ENCODE peak calls at places on chromosomes 13 and 19, in eight cellular contexts. O is heart left ventricle, D is psoas muscle, L is GM12878, X is gastrocnemius medialis, N is K562, V is pancreas, K is left lung. R is an unnamed sample.
A peak's percentile ranks its signal among the peaks of the same experiment; 100 is the strongest.

GRCh38 chr19:55069137-55069858 is 6.3 kb upstream of the RDH13 start:
- ATAC-seq in N (peak; percentile 97), X (peak; percentile 39), V (peak; percentile 88), O (peak; percentile 74), K (peak; percentile 95), L (peak; percentile 86), D (peak; percentile 50), R (peak; percentile 53)

GRCh38 chr13:113209336-113209879 is at the start of gene CUL4A:
- ATAC-seq in X (peak; percentile 76), N (peak; percentile 66), O (peak; percentile 80), D (peak; percentile 64), V (peak; percentile 78), K (peak; percentile 76), L (peak; percentile 55), R (peak; percentile 82)

GRCh38 chr19:33325920-33326319 is 23.6 kb upstream of the CEBPA start:
- ATAC-seq in O (peak; percentile 29), K (no peak), V (peak; percentile 25), N (no peak), X (peak; percentile 99), D (peak; percentile 97), L (no peak), R (peak; percentile 83)

GRCh38 chr19:7535993-7536685 is 622 bp downstream of the PNPLA6 start:
- ATAC-seq in D (no peak), K (no peak), X (no peak), N (no peak), L (peak; percentile 10), O (no peak), V (no peak), R (no peak)

GRCh38 chr13:50319603-50320296 is 304.5 kb downstream of the KCNRG start:
- ATAC-seq in V (peak; percentile 73), O (no peak), D (no peak), K (peak; percentile 54), L (no peak), N (peak; percentile 87), X (no peak), R (no peak)

GRCh38 chr13:112732679-112733078 is 42.8 kb downstream of the ATP11A start:
- ATAC-seq in O (no peak), X (no peak), V (no peak), K (no peak), L (no peak), N (no peak), D (no peak), R (no peak)

GRCh38 chr19:44668985-44669764 is 2.1 kb upstream of the CEACAM19 start:
- ATAC-seq in D (no peak), O (peak; percentile 8), V (no peak), L (no peak), K (no peak), N (no peak), X (no peak), R (no peak)

GRCh38 chr13:110649551-110649950 is 34.2 kb downstream of the NAXD start:
- ATAC-seq in L (no peak), X (no peak), D (no peak), N (no peak), V (no peak), O (no peak), K (no peak), R (no peak)

GRCh38 chr19:11252665-11253355 is 9.5 kb downstream of the DOCK6 start:
- ATAC-seq in K (peak; percentile 17), X (no peak), O (peak; percentile 56), L (no peak), N (no peak), D (no peak), V (no peak), R (peak; percentile 27)

GRCh38 chr19:3148503-3148902 is 12.7 kb downstream of the GNA15 start:
- ATAC-seq in V (no peak), N (no peak), X (no peak), L (no peak), O (no peak), D (no peak), K (no peak), R (no peak)

GRCh38 chr13:24858953-24859352 is 95.0 kb downstream of the RNF17 start:
- ATAC-seq in V (no peak), O (no peak), D (no peak), K (no peak), X (no peak), L (peak; percentile 48), N (no peak), R (no peak)

GRCh38 chr19:49817964-49818690 is at the start of gene MED25:
- ATAC-seq in L (peak; percentile 89), X (peak; percentile 71), V (peak; percentile 83), O (peak; percentile 80), N (peak; percentile 91), K (peak; percentile 83), D (peak; percentile 81), R (peak; percentile 69)

GRCh38 chr19:294341-294818 is 3.2 kb upstream of the PLPP2 start:
- ATAC-seq in L (no peak), X (no peak), V (no peak), D (no peak), N (peak; percentile 19), O (no peak), K (peak; percentile 10), R (no peak)

GRCh38 chr13:90640976-90641375 is 706.5 kb upstream of the MIR17HG start:
- ATAC-seq in X (no peak), O (no peak), K (no peak), N (no peak), D (no peak), L (no peak), V (no peak), R (no peak)

GRCh38 chr19:38993271-38993670 is 17.7 kb upstream of the FBXO17 start:
- ATAC-seq in N (no peak), V (no peak), D (no peak), L (no peak), K (no peak), X (no peak), O (no peak), R (no peak)

GRCh38 chr19:37983916-37984315 is 76.9 kb downstream of the SIPA1L3 start:
- ATAC-seq in D (no peak), K (no peak), V (no peak), N (no peak), L (no peak), O (no peak), X (no peak), R (no peak)

GRCh38 chr19:37980419-37980975 is 73.5 kb downstream of the SIPA1L3 start:
- ATAC-seq in V (no peak), O (no peak), X (peak; percentile 30), K (peak; percentile 72), D (peak; percentile 30), L (no peak), N (no peak), R (no peak)

GRCh38 chr19:37982655-37983054 is 75.6 kb downstream of the SIPA1L3 start:
- ATAC-seq in D (no peak), K (no peak), L (no peak), O (no peak), V (no peak), N (no peak), X (no peak), R (no peak)

GRCh38 chr19:37981785-37982475 is 74.9 kb downstream of the SIPA1L3 start:
- ATAC-seq in O (no peak), K (peak; percentile 23), N (no peak), X (no peak), D (no peak), V (peak; percentile 70), L (no peak), R (no peak)

DNA sequence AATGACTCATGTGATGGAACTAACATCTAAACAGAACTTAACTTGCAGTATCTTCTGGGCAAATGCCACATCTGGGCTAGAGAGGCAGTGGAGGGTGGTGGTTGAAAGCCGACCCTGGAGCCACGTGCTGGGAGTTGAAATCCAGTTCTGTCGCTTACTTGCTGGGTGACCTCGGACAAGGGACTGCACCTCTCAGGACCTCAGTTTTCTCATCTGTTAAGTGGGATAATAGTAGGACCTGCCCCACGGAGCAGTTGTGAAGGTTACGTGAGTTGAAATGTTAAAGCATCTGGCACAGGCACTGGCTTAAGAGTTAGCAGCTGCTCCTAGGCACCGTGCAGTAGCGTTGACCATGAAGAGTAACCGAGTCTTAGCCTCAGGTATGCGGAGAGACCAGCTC is 76.1 kb downstream of the SIPA1L3 start:
- ATAC-seq in V (no peak), L (no peak), K (no peak), O (no peak), D (no peak), X (no peak), N (no peak), R (no peak)
- H3K4me1 ChIP-seq in V (peaks cover 17% of the 10 kb centered on the region), L (peaks cover 52% of the 10 kb centered on the region), K (no peaks in the 10 kb centered on the region), O (no peaks in the 10 kb centered on the region), D (peaks cover 16% of the 10 kb centered on the region), X (peaks cover 12% of the 10 kb centered on the region), N (no peaks in the 10 kb centered on the region), R (peaks cover 12% of the 10 kb centered on the region)

DNA sequence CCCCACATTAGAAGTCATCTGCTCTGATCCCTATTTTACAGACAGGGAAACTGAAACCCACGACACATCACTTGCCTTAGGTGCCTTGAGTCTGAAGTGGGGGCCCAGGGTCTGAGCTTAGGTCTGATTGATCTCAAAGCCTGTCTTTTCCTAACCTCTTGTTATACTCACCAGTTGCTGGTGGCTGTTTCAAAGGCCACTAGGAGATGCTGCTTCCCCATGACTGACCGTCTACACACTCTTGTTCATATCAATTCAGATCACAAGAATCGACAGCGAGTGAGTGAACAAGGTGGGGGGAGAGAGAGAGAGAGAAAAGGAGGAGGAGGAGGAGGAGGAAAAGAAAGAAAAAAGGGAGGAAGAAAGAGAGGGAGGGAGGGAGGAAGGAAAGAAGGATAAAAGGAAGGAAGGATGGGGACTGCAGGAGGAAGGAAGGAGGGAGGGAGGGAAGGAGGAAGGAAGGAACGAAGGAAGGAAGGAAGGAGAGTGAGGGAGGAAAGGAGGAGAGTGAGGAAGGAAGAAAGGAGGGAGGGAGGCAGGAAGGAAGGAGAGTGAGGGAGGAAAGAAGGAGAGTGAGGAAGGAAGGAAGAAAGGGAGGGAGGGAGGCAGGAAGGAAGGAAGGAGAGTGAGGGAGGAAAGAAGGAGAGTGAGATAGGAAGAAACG is 3.3 kb downstream of the OR10H1 start:
- ATAC-seq in X (no peak), K (no peak), V (no peak), O (no peak), D (no peak), L (no peak), N (peak; percentile 62), R (no peak)
- TF ChIP-seq CTCF in X (no peak), K (no peak), V (no peak), O (no peak), D (no peak), L (no peak), N (peak; percentile 34), R (no peak)

DNA sequence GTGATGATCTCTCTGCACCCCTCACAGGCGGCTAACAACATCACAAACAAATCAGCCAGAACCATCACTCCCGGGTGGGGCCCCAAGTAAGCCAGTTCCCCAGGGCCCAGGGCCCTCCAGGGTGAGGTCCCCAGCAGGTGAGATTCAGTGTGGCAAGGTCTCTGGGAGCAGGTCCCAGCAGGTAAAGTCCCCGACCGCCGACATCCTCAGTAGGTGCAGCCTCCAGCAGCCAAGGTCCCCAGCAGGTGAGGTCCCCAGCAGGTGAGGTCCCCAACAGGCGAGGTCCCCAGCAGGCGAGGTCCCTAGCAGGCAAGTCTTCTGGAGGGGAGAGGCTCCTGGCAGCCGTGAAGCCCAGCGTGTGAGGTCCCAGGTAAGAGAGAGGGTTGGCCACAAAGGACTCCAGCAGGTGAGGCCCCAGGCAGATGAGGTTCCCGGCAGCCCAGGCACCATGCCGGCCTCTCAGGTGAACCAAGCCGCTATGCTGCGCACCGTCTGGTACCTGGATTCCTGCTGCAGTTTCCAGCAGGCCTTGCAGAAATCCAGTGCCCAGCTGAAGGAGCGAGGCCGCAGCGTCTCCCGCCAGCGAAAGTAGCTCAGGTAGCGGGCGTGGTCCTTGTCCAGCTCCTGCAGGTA is 3.9 kb upstream of the FUT6 start:
- ATAC-seq in V (no peak), N (no peak), D (no peak), K (no peak), O (no peak), X (no peak), L (no peak), R (no peak)
- H3K9me3 ChIP-seq in V (no peaks in the 10 kb centered on the region), N (no peaks in the 10 kb centered on the region), D (no peaks in the 10 kb centered on the region), K (no peaks in the 10 kb centered on the region), O (no peaks in the 10 kb centered on the region), X (no peaks in the 10 kb centered on the region), L (no peaks in the 10 kb centered on the region), R (no peaks in the 10 kb centered on the region)

GRCh38 chr13:97212540-97213146 is 9.5 kb upstream of the MBNL2 start:
- ATAC-seq in N (peak; percentile 95), O (peak; percentile 75), V (peak; percentile 89), X (peak; percentile 69), L (peak; percentile 84), K (peak; percentile 95), D (no peak), R (no peak)
- H3K4me1 ChIP-seq in N (no peaks in the 10 kb centered on the region), O (no peaks in the 10 kb centered on the region), V (no peaks in the 10 kb centered on the region), X (no peaks in the 10 kb centered on the region), L (peaks cover 7% of the 10 kb centered on the region), K (no peaks in the 10 kb centered on the region), D (no peaks in the 10 kb centered on the region), R (no peaks in the 10 kb centered on the region)

R was measured in gastroesophageal sphincter.